ENCODE peak calls at places on chromosomes 5 and 9, in five cellular contexts. One of them, this sample, is unnamed.

GRCh38 chr9:115847245-115847644 is 306.3 kb upstream of the PAPPA start:
- DNase-seq in H1: no peak
- DNase-seq in IMR-90: peak
- DNase-seq in fibroblast of lung: peak
- DNase-seq in A549: no peak
- DNase-seq in this sample: no peak

GRCh38 chr9:16485155-16485554 is 385.3 kb downstream of the BNC2 start:
- DNase-seq in H1: no peak
- DNase-seq in IMR-90: peak
- DNase-seq in fibroblast of lung: no peak
- DNase-seq in A549: no peak
- DNase-seq in this sample: no peak

GRCh38 chr9:84076359-84076758 is 95.8 kb downstream of the RMI1 start:
- DNase-seq in H1: no peak
- DNase-seq in IMR-90: no peak
- DNase-seq in fibroblast of lung: no peak
- DNase-seq in A549: no peak
- DNase-seq in this sample: no peak

GRCh38 chr9:125343518-125344284 is 82.1 kb downstream of the GAPVD1 start:
- DNase-seq in H1: no peak
- DNase-seq in IMR-90: peak
- DNase-seq in fibroblast of lung: peak
- DNase-seq in A549: no peak
- DNase-seq in this sample: no peak

GRCh38 chr5:136615251-136615650 is 249.9 kb upstream of the TRPC7 start:
- DNase-seq in H1: no peak
- DNase-seq in IMR-90: no peak
- DNase-seq in fibroblast of lung: no peak
- DNase-seq in A549: no peak
- DNase-seq in this sample: no peak

GRCh38 chr5:2130361-2130760 is 247.6 kb upstream of the IRX4 start:
- DNase-seq in H1: no peak
- DNase-seq in IMR-90: no peak
- DNase-seq in fibroblast of lung: no peak
- DNase-seq in A549: no peak
- DNase-seq in this sample: no peak

GRCh38 chr5:178479261-178479660 is 110.9 kb downstream of the COL23A1 start:
- DNase-seq in H1: no peak
- DNase-seq in IMR-90: no peak
- DNase-seq in fibroblast of lung: no peak
- DNase-seq in A549: no peak
- DNase-seq in this sample: no peak

GRCh38 chr5:168793844-168794837 is 215.0 kb upstream of the PANK3 start:
- DNase-seq in H1: no peak
- DNase-seq in IMR-90: peak
- DNase-seq in fibroblast of lung: peak
- DNase-seq in A549: peak
- DNase-seq in this sample: no peak

GRCh38 chr9:8053501-8053900 is 253.9 kb upstream of the DMAC1 start:
- DNase-seq in H1: no peak
- DNase-seq in IMR-90: no peak
- DNase-seq in fibroblast of lung: no peak
- DNase-seq in A549: no peak
- DNase-seq in this sample: no peak

GRCh38 chr5:139821806-139822552 is 26.4 kb downstream of the PSD2 start:
- DNase-seq in H1: no peak
- DNase-seq in IMR-90: no peak
- DNase-seq in fibroblast of lung: no peak
- DNase-seq in A549: no peak
- DNase-seq in this sample: no peak

GRCh38 chr9:121709798-121710197 is 58.4 kb downstream of the DAB2IP start:
- DNase-seq in H1: no peak
- DNase-seq in IMR-90: peak
- DNase-seq in fibroblast of lung: no peak
- DNase-seq in A549: no peak
- DNase-seq in this sample: no peak

GRCh38 chr5:11164456-11165286 is 403.6 kb upstream of the DAP start:
- DNase-seq in H1: no peak
- DNase-seq in IMR-90: no peak
- DNase-seq in fibroblast of lung: peak
- DNase-seq in A549: no peak
- DNase-seq in this sample: no peak

GRCh38 chr9:131318211-131318610 is 28.7 kb downstream of the PLPP7 start:
- DNase-seq in H1: no peak
- DNase-seq in IMR-90: no peak
- DNase-seq in fibroblast of lung: no peak
- DNase-seq in A549: no peak
- DNase-seq in this sample: no peak

GRCh38 chr9:114186793-114187289 is 31.5 kb downstream of the COL27A1 start:
- DNase-seq in H1: no peak
- DNase-seq in IMR-90: no peak
- DNase-seq in fibroblast of lung: no peak
- DNase-seq in A549: no peak
- DNase-seq in this sample: no peak

GRCh38 chr9:134405527-134405926 is 79.3 kb downstream of the RXRA start:
- DNase-seq in H1: no peak
- DNase-seq in IMR-90: no peak
- DNase-seq in fibroblast of lung: no peak
- DNase-seq in A549: no peak
- DNase-seq in this sample: peak

GRCh38 chr5:160186480-160186879 is 42.8 kb upstream of the FABP6 start:
- DNase-seq in H1: no peak
- DNase-seq in IMR-90: no peak
- DNase-seq in fibroblast of lung: no peak
- DNase-seq in A549: no peak
- DNase-seq in this sample: no peak

GRCh38 chr5:132072508-132072907 is 1.1 kb upstream of the CSF2 start:
- DNase-seq in H1: no peak
- DNase-seq in IMR-90: no peak
- DNase-seq in fibroblast of lung: no peak
- DNase-seq in A549: no peak
- DNase-seq in this sample: no peak

GRCh38 chr5:126052791-126053190 is 370.4 kb upstream of the GRAMD2B start:
- DNase-seq in H1: no peak
- DNase-seq in IMR-90: no peak
- DNase-seq in fibroblast of lung: no peak
- DNase-seq in A549: no peak
- DNase-seq in this sample: no peak

GRCh38 chr9:107158321-107158720 is 124.8 kb upstream of the RAD23B start:
- DNase-seq in H1: peak
- DNase-seq in IMR-90: peak
- DNase-seq in fibroblast of lung: peak
- DNase-seq in A549: peak
- DNase-seq in this sample: peak

GRCh38 chr9:132214027-132214622 is 52.3 kb downstream of the NTNG2 start:
- DNase-seq in H1: peak
- DNase-seq in IMR-90: peak
- DNase-seq in fibroblast of lung: peak
- DNase-seq in A549: peak
- DNase-seq in this sample: no peak

GRCh38 chr5:98872679-98873078 is 56.1 kb downstream of the CHD1 start:
- DNase-seq in H1: no peak
- DNase-seq in IMR-90: peak
- DNase-seq in fibroblast of lung: peak
- DNase-seq in A549: no peak
- DNase-seq in this sample: no peak

GRCh38 chr9:96137666-96138429 is 164.1 kb downstream of the HSD17B3 start:
- DNase-seq in H1: no peak
- DNase-seq in IMR-90: peak
- DNase-seq in fibroblast of lung: peak
- DNase-seq in A549: no peak
- DNase-seq in this sample: no peak

GRCh38 chr5:11050596-11051304 is 289.7 kb upstream of the DAP start:
- DNase-seq in H1: no peak
- DNase-seq in IMR-90: peak
- DNase-seq in fibroblast of lung: no peak
- DNase-seq in A549: no peak
- DNase-seq in this sample: no peak

GRCh38 chr9:6024035-6024554 is 8.7 kb upstream of the RANBP6 start:
- DNase-seq in H1: peak
- DNase-seq in IMR-90: no peak
- DNase-seq in fibroblast of lung: peak
- DNase-seq in A549: peak
- DNase-seq in this sample: peak

GRCh38 chr5:4700082-4700481 is 440.0 kb upstream of the ADAMTS16 start:
- DNase-seq in H1: peak
- DNase-seq in IMR-90: no peak
- DNase-seq in fibroblast of lung: no peak
- DNase-seq in A549: no peak
- DNase-seq in this sample: peak

GRCh38 chr5:115490601-115491000 is 54.0 kb downstream of the FEM1C start:
- DNase-seq in H1: no peak
- DNase-seq in IMR-90: no peak
- DNase-seq in fibroblast of lung: no peak
- DNase-seq in A549: no peak
- DNase-seq in this sample: no peak

GRCh38 chr9:69074801-69075200 is 39.2 kb downstream of the FXN start:
- DNase-seq in H1: no peak
- DNase-seq in IMR-90: no peak
- DNase-seq in fibroblast of lung: no peak
- DNase-seq in A549: no peak
- DNase-seq in this sample: no peak

GRCh38 chr5:39494099-39494498 is 69.3 kb upstream of the DAB2 start:
- DNase-seq in H1: no peak
- DNase-seq in IMR-90: peak
- DNase-seq in fibroblast of lung: peak
- DNase-seq in A549: no peak
- DNase-seq in this sample: no peak

GRCh38 chr9:14186096-14186495 is 127.8 kb downstream of the NFIB start:
- DNase-seq in H1: no peak
- DNase-seq in IMR-90: no peak
- DNase-seq in fibroblast of lung: no peak
- DNase-seq in A549: no peak
- DNase-seq in this sample: no peak

GRCh38 chr9:68949271-68950000 is 64.5 kb downstream of the PRKACG start:
- DNase-seq in H1: no peak
- DNase-seq in IMR-90: no peak
- DNase-seq in fibroblast of lung: peak
- DNase-seq in A549: no peak
- DNase-seq in this sample: peak

GRCh38 chr5:172129174-172129764 is 58.8 kb downstream of the STK10 start:
- DNase-seq in H1: no peak
- DNase-seq in IMR-90: no peak
- DNase-seq in fibroblast of lung: no peak
- DNase-seq in A549: no peak
- DNase-seq in this sample: no peak

GRCh38 chr5:44974813-44975212 is 166.1 kb downstream of the MRPS30 start:
- DNase-seq in H1: no peak
- DNase-seq in IMR-90: no peak
- DNase-seq in fibroblast of lung: no peak
- DNase-seq in A549: no peak
- DNase-seq in this sample: no peak

GRCh38 chr9:92094655-92095054 is 20.6 kb downstream of the SPTLC1 start:
- DNase-seq in H1: no peak
- DNase-seq in IMR-90: peak
- DNase-seq in fibroblast of lung: no peak
- DNase-seq in A549: no peak
- DNase-seq in this sample: no peak

GRCh38 chr9:87080512-87081225 is 133.4 kb upstream of the GAS1 start:
- DNase-seq in H1: no peak
- DNase-seq in IMR-90: no peak
- DNase-seq in fibroblast of lung: peak
- DNase-seq in A549: peak
- DNase-seq in this sample: no peak
- TF ChIP-seq CTCF in H1: peak
- TF ChIP-seq CTCF in IMR-90: peak
- TF ChIP-seq CTCF in fibroblast of lung: peak
- TF ChIP-seq CTCF in A549: no peak
- TF ChIP-seq CTCF in this sample: peak

GRCh38 chr9:73116030-73116429 is 35.6 kb upstream of the ANXA1 start:
- DNase-seq in H1: no peak
- DNase-seq in IMR-90: peak
- DNase-seq in fibroblast of lung: peak
- DNase-seq in A549: no peak
- DNase-seq in this sample: no peak
- H3K4me2 ChIP-seq in H1: no peak
- H3K4me2 ChIP-seq in IMR-90: peak
- H3K4me2 ChIP-seq in fibroblast of lung: no peak
- H3K4me2 ChIP-seq in A549: peak
- H3K4me2 ChIP-seq in this sample: no peak

GRCh38 chr9:32705059-32705458 is 69.6 kb upstream of the TAF1L start:
- DNase-seq in H1: no peak
- DNase-seq in IMR-90: peak
- DNase-seq in fibroblast of lung: no peak
- DNase-seq in A549: no peak
- DNase-seq in this sample: no peak

GRCh38 chr9:32704343-32704742 is 68.9 kb upstream of the TAF1L start:
- DNase-seq in H1: no peak
- DNase-seq in IMR-90: no peak
- DNase-seq in fibroblast of lung: no peak
- DNase-seq in A549: no peak
- DNase-seq in this sample: no peak

GRCh38 chr9:32701321-32702022 is 66.0 kb upstream of the TAF1L start:
- DNase-seq in H1: no peak
- DNase-seq in IMR-90: peak
- DNase-seq in fibroblast of lung: no peak
- DNase-seq in A549: no peak
- DNase-seq in this sample: no peak

GRCh38 chr9:32706004-32706749 is 70.7 kb upstream of the TAF1L start:
- DNase-seq in H1: no peak
- DNase-seq in IMR-90: peak
- DNase-seq in fibroblast of lung: no peak
- DNase-seq in A549: no peak
- DNase-seq in this sample: no peak

GRCh38 chr9:32703635-32704034 is 68.2 kb upstream of the TAF1L start:
- DNase-seq in H1: no peak
- DNase-seq in IMR-90: no peak
- DNase-seq in fibroblast of lung: no peak
- DNase-seq in A549: no peak
- DNase-seq in this sample: peak
- TF ChIP-seq CTCF in H1: peak
- TF ChIP-seq CTCF in IMR-90: peak
- TF ChIP-seq CTCF in fibroblast of lung: no peak
- TF ChIP-seq CTCF in A549: peak
- TF ChIP-seq CTCF in this sample: peak

GRCh38 chr5:180067986-180068385 is 3.6 kb downstream of the RNF130 start:
- DNase-seq in H1: no peak
- DNase-seq in IMR-90: no peak
- DNase-seq in fibroblast of lung: no peak
- DNase-seq in A549: no peak
- DNase-seq in this sample: no peak
- H3K4me2 ChIP-seq in H1: peak
- H3K4me2 ChIP-seq in IMR-90: no peak
- H3K4me2 ChIP-seq in fibroblast of lung: no peak
- H3K4me2 ChIP-seq in A549: no peak
- H3K4me2 ChIP-seq in this sample: no peak

This sample was measured in OCI-LY7.